ENCODE peak calls at places on chromosomes 6 and 20, in ten cellular contexts. One of them, this sample, is unnamed.

GRCh38 chr6:33081098-33081824 is 5.5 kb downstream of the HLA-DPB1 start:
- DNase-seq in tibial nerve: no peak
- DNase-seq in body of pancreas: no peak
- DNase-seq in PC-9: no peak
- DNase-seq in cardiac muscle cell: no peak
- DNase-seq in colonic mucosa: no peak
- DNase-seq in CD8-positive, alpha-beta memory T cell: no peak
- DNase-seq in SJCRH30: no peak
- DNase-seq in neuronal stem cell: no peak
- DNase-seq in SK-N-SH: no peak
- DNase-seq in this sample: no peak

GRCh38 chr6:15551798-15552197 is 111.0 kb downstream of the DTNBP1 start:
- DNase-seq in tibial nerve: no peak
- DNase-seq in body of pancreas: peak; percentile 21
- DNase-seq in PC-9: no peak
- DNase-seq in cardiac muscle cell: peak; percentile 26
- DNase-seq in colonic mucosa: no peak
- DNase-seq in CD8-positive, alpha-beta memory T cell: no peak
- DNase-seq in SJCRH30: peak; percentile 69
- DNase-seq in neuronal stem cell: peak; percentile 31
- DNase-seq in SK-N-SH: peak; percentile 52
- DNase-seq in this sample: no peak

GRCh38 chr20:25364180-25364788 is 26.4 kb downstream of the ABHD12 start:
- DNase-seq in tibial nerve: no peak
- DNase-seq in body of pancreas: no peak
- DNase-seq in PC-9: no peak
- DNase-seq in cardiac muscle cell: peak; percentile 43
- DNase-seq in colonic mucosa: no peak
- DNase-seq in CD8-positive, alpha-beta memory T cell: no peak
- DNase-seq in SJCRH30: no peak
- DNase-seq in neuronal stem cell: no peak
- DNase-seq in SK-N-SH: no peak
- DNase-seq in this sample: no peak

GRCh38 chr6:28943223-28943556 is 19.4 kb upstream of the TRIM27 start:
- DNase-seq in tibial nerve: no peak
- DNase-seq in body of pancreas: no peak
- DNase-seq in PC-9: no peak
- DNase-seq in cardiac muscle cell: no peak
- DNase-seq in colonic mucosa: no peak
- DNase-seq in CD8-positive, alpha-beta memory T cell: no peak
- DNase-seq in SJCRH30: no peak
- DNase-seq in neuronal stem cell: no peak
- DNase-seq in SK-N-SH: no peak
- DNase-seq in this sample: no peak

GRCh38 chr6:166942393-166943168 is 13.8 kb downstream of the RNASET2 start:
- DNase-seq in tibial nerve: no peak
- DNase-seq in body of pancreas: no peak
- DNase-seq in PC-9: no peak
- DNase-seq in cardiac muscle cell: peak; percentile 87
- DNase-seq in colonic mucosa: peak; percentile 19
- DNase-seq in CD8-positive, alpha-beta memory T cell: no peak
- DNase-seq in SJCRH30: no peak
- DNase-seq in neuronal stem cell: no peak
- DNase-seq in SK-N-SH: peak; percentile 55
- DNase-seq in this sample: no peak

GRCh38 chr20:32515631-32516101 is 69.5 kb downstream of the NOL4L start:
- DNase-seq in tibial nerve: no peak
- DNase-seq in body of pancreas: peak; percentile 37
- DNase-seq in PC-9: no peak
- DNase-seq in cardiac muscle cell: no peak
- DNase-seq in colonic mucosa: no peak
- DNase-seq in CD8-positive, alpha-beta memory T cell: no peak
- DNase-seq in SJCRH30: no peak
- DNase-seq in neuronal stem cell: no peak
- DNase-seq in SK-N-SH: no peak
- DNase-seq in this sample: peak; percentile 32

GRCh38 chr6:43393597-43393996 is 24.1 kb upstream of the ZNF318 start:
- DNase-seq in tibial nerve: no peak
- DNase-seq in body of pancreas: no peak
- DNase-seq in PC-9: no peak
- DNase-seq in cardiac muscle cell: no peak
- DNase-seq in colonic mucosa: no peak
- DNase-seq in CD8-positive, alpha-beta memory T cell: no peak
- DNase-seq in SJCRH30: no peak
- DNase-seq in neuronal stem cell: no peak
- DNase-seq in SK-N-SH: no peak
- DNase-seq in this sample: no peak

GRCh38 chr6:128068110-128068460 is 167.2 kb upstream of the THEMIS start:
- DNase-seq in tibial nerve: no peak
- DNase-seq in body of pancreas: no peak
- DNase-seq in PC-9: no peak
- DNase-seq in cardiac muscle cell: no peak
- DNase-seq in colonic mucosa: no peak
- DNase-seq in CD8-positive, alpha-beta memory T cell: no peak
- DNase-seq in SJCRH30: no peak
- DNase-seq in neuronal stem cell: no peak
- DNase-seq in SK-N-SH: no peak
- DNase-seq in this sample: no peak

GRCh38 chr20:5971203-5971602 is 20.8 kb downstream of the MCM8 start:
- DNase-seq in tibial nerve: no peak
- DNase-seq in body of pancreas: no peak
- DNase-seq in PC-9: no peak
- DNase-seq in cardiac muscle cell: no peak
- DNase-seq in colonic mucosa: no peak
- DNase-seq in CD8-positive, alpha-beta memory T cell: no peak
- DNase-seq in SJCRH30: no peak
- DNase-seq in neuronal stem cell: no peak
- DNase-seq in SK-N-SH: no peak
- DNase-seq in this sample: no peak

GRCh38 chr6:139337830-139338229 is 36.6 kb downstream of the CITED2 start:
- DNase-seq in tibial nerve: peak; percentile 33
- DNase-seq in body of pancreas: no peak
- DNase-seq in PC-9: no peak
- DNase-seq in cardiac muscle cell: no peak
- DNase-seq in colonic mucosa: no peak
- DNase-seq in CD8-positive, alpha-beta memory T cell: no peak
- DNase-seq in SJCRH30: no peak
- DNase-seq in neuronal stem cell: no peak
- DNase-seq in SK-N-SH: no peak
- DNase-seq in this sample: peak; percentile 77

GRCh38 chr6:155351273-155352129 is 37.2 kb upstream of the TFB1M start:
- DNase-seq in tibial nerve: no peak
- DNase-seq in body of pancreas: no peak
- DNase-seq in PC-9: no peak
- DNase-seq in cardiac muscle cell: no peak
- DNase-seq in colonic mucosa: no peak
- DNase-seq in CD8-positive, alpha-beta memory T cell: no peak
- DNase-seq in SJCRH30: no peak
- DNase-seq in neuronal stem cell: no peak
- DNase-seq in SK-N-SH: no peak
- DNase-seq in this sample: no peak
- H3K4me3 ChIP-seq in tibial nerve: no peak overlapping the region
- H3K4me3 ChIP-seq in body of pancreas: no peak overlapping the region
- H3K4me3 ChIP-seq in PC-9: no peak overlapping the region
- H3K4me3 ChIP-seq in cardiac muscle cell: no peak overlapping the region
- H3K4me3 ChIP-seq in colonic mucosa: no peak overlapping the region
- H3K4me3 ChIP-seq in CD8-positive, alpha-beta memory T cell: no peak overlapping the region
- H3K4me3 ChIP-seq in SJCRH30: no peak overlapping the region
- H3K4me3 ChIP-seq in neuronal stem cell: no peak overlapping the region
- H3K4me3 ChIP-seq in SK-N-SH: no peak overlapping the region
- H3K4me3 ChIP-seq in this sample: no peak overlapping the region

GRCh38 chr6:137095651-137096238 is 51.0 kb upstream of the IL20RA start:
- DNase-seq in tibial nerve: no peak
- DNase-seq in body of pancreas: no peak
- DNase-seq in PC-9: no peak
- DNase-seq in cardiac muscle cell: no peak
- DNase-seq in colonic mucosa: no peak
- DNase-seq in CD8-positive, alpha-beta memory T cell: no peak
- DNase-seq in SJCRH30: peak; percentile 64
- DNase-seq in neuronal stem cell: no peak
- DNase-seq in SK-N-SH: no peak
- DNase-seq in this sample: no peak

GRCh38 chr6:137097057-137097456 is 52.3 kb upstream of the IL20RA start:
- DNase-seq in tibial nerve: no peak
- DNase-seq in body of pancreas: no peak
- DNase-seq in PC-9: no peak
- DNase-seq in cardiac muscle cell: no peak
- DNase-seq in colonic mucosa: no peak
- DNase-seq in CD8-positive, alpha-beta memory T cell: no peak
- DNase-seq in SJCRH30: no peak
- DNase-seq in neuronal stem cell: no peak
- DNase-seq in SK-N-SH: no peak
- DNase-seq in this sample: no peak

GRCh38 chr6:137099689-137100398 is 55.1 kb upstream of the IL20RA start:
- DNase-seq in tibial nerve: no peak
- DNase-seq in body of pancreas: no peak
- DNase-seq in PC-9: no peak
- DNase-seq in cardiac muscle cell: no peak
- DNase-seq in colonic mucosa: no peak
- DNase-seq in CD8-positive, alpha-beta memory T cell: no peak
- DNase-seq in SJCRH30: peak; percentile 12
- DNase-seq in neuronal stem cell: no peak
- DNase-seq in SK-N-SH: no peak
- DNase-seq in this sample: no peak

GRCh38 chr6:137095093-137095492 is 50.3 kb upstream of the IL20RA start:
- DNase-seq in tibial nerve: no peak
- DNase-seq in body of pancreas: no peak
- DNase-seq in PC-9: no peak
- DNase-seq in cardiac muscle cell: no peak
- DNase-seq in colonic mucosa: no peak
- DNase-seq in CD8-positive, alpha-beta memory T cell: no peak
- DNase-seq in SJCRH30: no peak
- DNase-seq in neuronal stem cell: no peak
- DNase-seq in SK-N-SH: no peak
- DNase-seq in this sample: no peak

GRCh38 chr6:137097526-137097925 is 52.8 kb upstream of the IL20RA start:
- DNase-seq in tibial nerve: no peak
- DNase-seq in body of pancreas: no peak
- DNase-seq in PC-9: no peak
- DNase-seq in cardiac muscle cell: no peak
- DNase-seq in colonic mucosa: no peak
- DNase-seq in CD8-positive, alpha-beta memory T cell: no peak
- DNase-seq in SJCRH30: no peak
- DNase-seq in neuronal stem cell: no peak
- DNase-seq in SK-N-SH: no peak
- DNase-seq in this sample: no peak
- H3K4me1 ChIP-seq in tibial nerve: no peaks in the 10 kb centered on the region
- H3K4me1 ChIP-seq in body of pancreas: peaks cover 7% of the 10 kb centered on the region
- H3K4me1 ChIP-seq in PC-9: peaks cover 5% of the 10 kb centered on the region
- H3K4me1 ChIP-seq in cardiac muscle cell: no peaks in the 10 kb centered on the region
- H3K4me1 ChIP-seq in colonic mucosa: no peaks in the 10 kb centered on the region
- H3K4me1 ChIP-seq in CD8-positive, alpha-beta memory T cell: peaks cover 4% of the 10 kb centered on the region
- H3K4me1 ChIP-seq in SJCRH30: peaks cover 7% of the 10 kb centered on the region
- H3K4me1 ChIP-seq in neuronal stem cell: no peaks in the 10 kb centered on the region
- H3K4me1 ChIP-seq in SK-N-SH: peaks cover 8% of the 10 kb centered on the region
- H3K4me1 ChIP-seq in this sample: no peaks in the 10 kb centered on the region

GRCh38 chr20:3766381-3766780 is 1.2 kb downstream of the ADISSP start:
- DNase-seq in tibial nerve: no peak
- DNase-seq in body of pancreas: no peak
- DNase-seq in PC-9: no peak
- DNase-seq in cardiac muscle cell: no peak
- DNase-seq in colonic mucosa: no peak
- DNase-seq in CD8-positive, alpha-beta memory T cell: no peak
- DNase-seq in SJCRH30: no peak
- DNase-seq in neuronal stem cell: no peak
- DNase-seq in SK-N-SH: no peak
- DNase-seq in this sample: no peak

GRCh38 chr20:3771552-3772058 is 4.1 kb upstream of the ADISSP start:
- DNase-seq in tibial nerve: no peak
- DNase-seq in body of pancreas: no peak
- DNase-seq in PC-9: no peak
- DNase-seq in cardiac muscle cell: no peak
- DNase-seq in colonic mucosa: no peak
- DNase-seq in CD8-positive, alpha-beta memory T cell: no peak
- DNase-seq in SJCRH30: no peak
- DNase-seq in neuronal stem cell: no peak
- DNase-seq in SK-N-SH: no peak
- DNase-seq in this sample: no peak

GRCh38 chr20:3767434-3768341 is at the start of gene ADISSP:
- DNase-seq in tibial nerve: peak; percentile 96
- DNase-seq in body of pancreas: peak; percentile 98
- DNase-seq in PC-9: peak; percentile 99
- DNase-seq in cardiac muscle cell: peak; percentile 99
- DNase-seq in colonic mucosa: peak; percentile 98
- DNase-seq in CD8-positive, alpha-beta memory T cell: peak; percentile 95
- DNase-seq in SJCRH30: peak; percentile 98
- DNase-seq in neuronal stem cell: peak; percentile 95
- DNase-seq in SK-N-SH: peak; percentile 99
- DNase-seq in this sample: peak; percentile 100

GRCh38 chr20:3766832-3767433 is 620 bp downstream of the ADISSP start:
- DNase-seq in tibial nerve: no peak
- DNase-seq in body of pancreas: no peak
- DNase-seq in PC-9: no peak
- DNase-seq in cardiac muscle cell: no peak
- DNase-seq in colonic mucosa: no peak
- DNase-seq in CD8-positive, alpha-beta memory T cell: no peak
- DNase-seq in SJCRH30: no peak
- DNase-seq in neuronal stem cell: no peak
- DNase-seq in SK-N-SH: no peak
- DNase-seq in this sample: peak; percentile 75

DNA sequence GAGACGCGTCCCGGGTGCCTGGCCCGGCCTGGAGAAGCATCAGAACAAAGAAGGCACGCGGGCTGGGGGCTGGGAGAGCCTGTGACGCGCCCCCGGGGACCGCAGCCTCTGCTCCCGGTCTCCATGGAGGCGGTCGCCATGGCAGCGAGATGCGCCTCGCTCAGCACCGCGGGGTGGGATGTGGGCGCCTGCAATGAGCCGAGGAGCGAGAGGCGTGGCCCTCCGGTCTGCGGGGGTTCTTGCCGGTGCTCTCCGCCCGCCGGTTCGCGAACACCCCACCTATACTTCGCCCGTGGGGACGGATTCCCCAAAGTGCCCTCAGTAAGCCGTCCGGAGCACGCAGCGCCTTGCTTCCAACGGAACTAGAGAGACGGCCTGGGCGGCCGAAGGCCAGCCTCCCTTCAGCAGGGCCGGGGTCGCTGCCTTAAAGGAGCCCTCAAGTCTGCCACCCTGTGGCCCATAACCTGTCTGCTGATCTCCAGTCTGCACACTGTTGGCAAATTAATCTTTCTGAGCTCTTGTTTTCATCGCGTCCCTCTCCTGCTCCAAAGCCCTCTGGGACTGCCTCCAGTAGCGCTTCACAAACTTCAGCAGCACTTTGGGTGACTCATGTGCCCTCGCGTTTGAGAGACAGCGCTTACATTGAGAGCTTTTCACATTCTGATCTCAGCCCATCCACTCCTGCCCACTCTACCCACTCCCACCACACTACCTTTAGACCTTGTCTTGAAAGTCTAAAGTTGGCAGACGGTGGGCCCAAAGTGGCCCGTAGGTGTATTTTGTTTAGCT is 983 bp upstream of the ADISSP start:
- DNase-seq in tibial nerve: peak; percentile 61
- DNase-seq in body of pancreas: peak; percentile 70
- DNase-seq in PC-9: peak; percentile 71
- DNase-seq in cardiac muscle cell: peak; percentile 81
- DNase-seq in colonic mucosa: peak; percentile 75
- DNase-seq in CD8-positive, alpha-beta memory T cell: peak; percentile 89
- DNase-seq in SJCRH30: peak; percentile 83
- DNase-seq in neuronal stem cell: peak; percentile 89
- DNase-seq in SK-N-SH: peak; percentile 91
- DNase-seq in this sample: peak; percentile 77
- H3K4me3 ChIP-seq in tibial nerve: peak overlapping the region; percentile 70
- H3K4me3 ChIP-seq in body of pancreas: peak overlapping the region; percentile 42
- H3K4me3 ChIP-seq in PC-9: peak overlapping the region; percentile 95
- H3K4me3 ChIP-seq in cardiac muscle cell: peak overlapping the region; percentile 68
- H3K4me3 ChIP-seq in colonic mucosa: peak overlapping the region; percentile 81
- H3K4me3 ChIP-seq in CD8-positive, alpha-beta memory T cell: peak overlapping the region; percentile 91
- H3K4me3 ChIP-seq in SJCRH30: peak overlapping the region; percentile 74
- H3K4me3 ChIP-seq in neuronal stem cell: peak overlapping the region; percentile 82
- H3K4me3 ChIP-seq in SK-N-SH: peak overlapping the region; percentile 93
- H3K4me3 ChIP-seq in this sample: peak overlapping the region; percentile 70

GRCh38 chr6:39852324-39852723 is 60.1 kb downstream of the DAAM2 start:
- DNase-seq in tibial nerve: no peak
- DNase-seq in body of pancreas: no peak
- DNase-seq in PC-9: no peak
- DNase-seq in cardiac muscle cell: no peak
- DNase-seq in colonic mucosa: no peak
- DNase-seq in CD8-positive, alpha-beta memory T cell: no peak
- DNase-seq in SJCRH30: no peak
- DNase-seq in neuronal stem cell: no peak
- DNase-seq in SK-N-SH: no peak
- DNase-seq in this sample: no peak
- H3K4me1 ChIP-seq in tibial nerve: no peaks in the 10 kb centered on the region
- H3K4me1 ChIP-seq in body of pancreas: peaks cover 43% of the 10 kb centered on the region
- H3K4me1 ChIP-seq in PC-9: no peaks in the 10 kb centered on the region
- H3K4me1 ChIP-seq in cardiac muscle cell: peaks cover 15% of the 10 kb centered on the region
- H3K4me1 ChIP-seq in colonic mucosa: no peaks in the 10 kb centered on the region
- H3K4me1 ChIP-seq in CD8-positive, alpha-beta memory T cell: no peaks in the 10 kb centered on the region
- H3K4me1 ChIP-seq in SJCRH30: peaks cover 13% of the 10 kb centered on the region
- H3K4me1 ChIP-seq in neuronal stem cell: no peaks in the 10 kb centered on the region
- H3K4me1 ChIP-seq in SK-N-SH: no peaks in the 10 kb centered on the region
- H3K4me1 ChIP-seq in this sample: peaks cover 4% of the 10 kb centered on the region